ENCODE peak calls at places on chromosomes 16 and 17, in five cellular contexts. S, F, I, Z and M are unnamed samples.

GRCh38 chr16:79618041-79618711 is 17.6 kb upstream of the MAF start:
- DNase-seq in I (no peak), F (no peak), Z (no peak), S (no peak), M (no peak)

GRCh38 chr17:68782829-68783228 is 172.4 kb downstream of the ABCA8 start:
- DNase-seq in I (no peak), F (no peak), S (no peak), Z (peak; percentile 20), M (no peak)

GRCh38 chr16:81720973-81721907 is 57.9 kb upstream of the PLCG2 start:
- DNase-seq in S (no peak), Z (no peak), I (no peak), F (no peak), M (no peak)

GRCh38 chr16:66502020-66502913 is 47.7 kb downstream of the TK2 start:
- DNase-seq in F (peak; percentile 78), Z (peak; percentile 64), S (no peak), I (no peak), M (no peak)

GRCh38 chr16:72482695-72483094 is 310.7 kb upstream of the PMFBP1 start:
- DNase-seq in F (no peak), S (no peak), Z (no peak), I (no peak), M (no peak)

GRCh38 chr17:75142236-75142971 is 10.9 kb upstream of the NT5C start:
- DNase-seq in Z (no peak), I (no peak), S (no peak), F (no peak), M (no peak)

GRCh38 chr16:65825191-65825856 is 541.2 kb upstream of the CDH5 start:
- DNase-seq in I (no peak), F (no peak), Z (no peak), S (no peak), M (no peak)

GRCh38 chr17:46950997-46951621 is 27.9 kb downstream of the RPRML start:
- DNase-seq in F (peak; percentile 8), S (no peak), Z (no peak), I (no peak), M (peak; percentile 49)

GRCh38 chr17:17175340-17175739 is 30.8 kb downstream of the PLD6 start:
- DNase-seq in I (no peak), S (no peak), F (no peak), Z (no peak), M (no peak)

GRCh38 chr16:62041401-62041800 is 5.2 kb upstream of the CDH8 start:
- DNase-seq in S (no peak), I (peak; percentile 9), F (peak; percentile 3), Z (no peak), M (no peak)

GRCh38 chr16:4679156-4679853 is 14.1 kb upstream of the NUDT16L1 start:
- DNase-seq in I (peak; percentile 74), S (no peak), F (no peak), Z (peak; percentile 49), M (no peak)

GRCh38 chr16:4894276-4895150 is 42.4 kb downstream of the PPL start:
- DNase-seq in Z (no peak), I (no peak), F (no peak), S (no peak), M (no peak)

GRCh38 chr17:82399030-82399429 is 19.1 kb upstream of the HEXD start:
- DNase-seq in S (no peak), I (no peak), Z (peak; percentile 55), F (peak; percentile 55), M (no peak)

GRCh38 chr16:17802566-17802965 is 331.8 kb upstream of the XYLT1 start:
- DNase-seq in I (no peak), F (no peak), Z (no peak), S (no peak), M (no peak)

GRCh38 chr16:3444032-3444388 is 530 bp downstream of the NAA60 start:
- DNase-seq in I (peak; percentile 45), Z (no peak), S (peak; percentile 29), F (peak; percentile 79), M (no peak)

GRCh38 chr16:35533683-35534082 is 2074.3 kb downstream of the TP53TG3F start:
- DNase-seq in Z (no peak), I (no peak), F (no peak), S (no peak), M (no peak)

GRCh38 chr16:10754941-10755340 is 11.3 kb downstream of the NUBP1 start:
- DNase-seq in Z (no peak), S (peak; percentile 37), I (no peak), F (peak; percentile 17), M (no peak)

GRCh38 chr16:10362077-10362863 is 23.6 kb upstream of the ATF7IP2 start:
- DNase-seq in I (no peak), Z (no peak), S (no peak), F (no peak), M (no peak)

GRCh38 chr16:11139624-11140375 is 116.2 kb downstream of the SOCS1 start:
- DNase-seq in I (no peak), S (no peak), Z (no peak), F (no peak), M (no peak)

GRCh38 chr17:38673714-38674012 is 1.1 kb downstream of the EPOP start:
- DNase-seq in F (peak; percentile 25), I (no peak), S (no peak), Z (peak; percentile 22), M (no peak)